ENCODE peak calls at places on chromosome 14, in seven cellular contexts. L is AG08395; X is left colon; G is CD8-positive, alpha-beta memory T cell; T is A172; F is NCI-H2171; C is HCT116. J is an unnamed sample.
A peak's percentile ranks its signal among the peaks of the same experiment; 100 is the strongest.

GRCh38 chr14:28676481-28676880 is 90.1 kb upstream of the FOXG1 start:
- DNase-seq in F (no peak), G (no peak), C (no peak), X (no peak), L (no peak), T (peak; percentile 24), J (no peak)

GRCh38 chr14:50037837-50038236 is 78.5 kb downstream of the VCPKMT start:
- DNase-seq in C (no peak), G (no peak), T (no peak), F (no peak), L (no peak), X (peak; percentile 27), J (no peak)

GRCh38 chr14:100715803-100716202 is 10.9 kb upstream of the DLK1 start:
- DNase-seq in T (no peak), F (no peak), C (no peak), X (no peak), L (no peak), G (no peak), J (no peak)

GRCh38 chr14:68682166-68683103 is 110.4 kb downstream of the ZFP36L1 start:
- DNase-seq in C (no peak), T (peak; percentile 92), F (no peak), L (peak; percentile 89), G (no peak), X (no peak), J (peak; percentile 84)

GRCh38 chr14:60196291-60196690 is 31.1 kb upstream of the DHRS7 start:
- DNase-seq in C (no peak), T (no peak), L (no peak), F (no peak), G (no peak), X (no peak), J (no peak)

GRCh38 chr14:58772814-58773620 is 135.3 kb downstream of the DACT1 start:
- DNase-seq in T (no peak), F (no peak), L (no peak), X (no peak), G (no peak), C (peak; percentile 12), J (no peak)

GRCh38 chr14:38616959-38617358 is 361.1 kb upstream of the CLEC14A start:
- DNase-seq in C (no peak), T (no peak), G (no peak), L (no peak), F (no peak), X (no peak), J (no peak)

GRCh38 chr14:102694530-102695171 is 82.6 kb upstream of the TRAF3 start:
- DNase-seq in F (peak; percentile 90), C (peak; percentile 48), X (peak; percentile 64), G (peak; percentile 19), L (peak; percentile 78), T (peak; percentile 42), J (peak; percentile 80)

GRCh38 chr14:23306113-23306411 is 571 bp upstream of the BCL2L2 start:
- DNase-seq in T (no peak), G (no peak), F (no peak), L (no peak), X (no peak), C (no peak), J (no peak)

GRCh38 chr14:77116194-77116817 is 18.2 kb downstream of the CIPC start:
- DNase-seq in F (no peak), L (no peak), T (no peak), G (no peak), C (no peak), X (no peak), J (no peak)

GRCh38 chr14:96631621-96632362 is 129.6 kb downstream of the PAPOLA start:
- DNase-seq in G (no peak), C (no peak), X (no peak), L (no peak), F (no peak), T (no peak), J (no peak)

GRCh38 chr14:104370256-104370870 is 209.2 kb upstream of the C14orf180 start:
- DNase-seq in L (no peak), X (peak; percentile 34), C (peak; percentile 10), T (no peak), G (no peak), F (peak; percentile 6), J (no peak)

GRCh38 chr14:61483477-61483876 is 162.1 kb downstream of the PRKCH start:
- DNase-seq in T (no peak), L (no peak), G (no peak), C (no peak), X (no peak), F (no peak), J (no peak)

GRCh38 chr14:32629146-32629545 is 300.0 kb downstream of the AKAP6 start:
- DNase-seq in T (no peak), L (no peak), C (no peak), G (no peak), X (no peak), F (no peak), J (no peak)

GRCh38 chr14:105201928-105202513 is 20.9 kb upstream of the NUDT14 start:
- DNase-seq in C (no peak), T (no peak), L (no peak), G (no peak), F (no peak), X (no peak), J (no peak)

GRCh38 chr14:69002069-69002468 is 23.0 kb upstream of the ACTN1 start:
- DNase-seq in T (peak; percentile 21), G (no peak), L (peak; percentile 29), X (peak; percentile 26), F (no peak), C (no peak), J (no peak)

GRCh38 chr14:76975051-76975450 is 53.5 kb downstream of the IRF2BPL start:
- DNase-seq in T (no peak), G (no peak), L (no peak), C (no peak), X (no peak), F (no peak), J (no peak)

GRCh38 chr14:67480011-67480410 is 8.5 kb downstream of the TMEM229B start:
- DNase-seq in L (no peak), G (no peak), F (peak; percentile 44), T (no peak), C (no peak), X (no peak), J (no peak)

GRCh38 chr14:100159107-100159864 is at the start of gene DEGS2:
- DNase-seq in X (peak; percentile 85), L (no peak), C (no peak), G (peak; percentile 34), T (no peak), F (peak; percentile 79), J (no peak)

GRCh38 chr14:76761198-76761848 is at the start of gene VASH1:
- DNase-seq in X (peak; percentile 64), L (peak; percentile 89), C (peak; percentile 15), F (peak; percentile 49), G (no peak), T (peak; percentile 22), J (no peak)

GRCh38 chr14:50044040-50044651 is 72.2 kb downstream of the VCPKMT start:
- DNase-seq in F (no peak), X (no peak), L (no peak), T (no peak), G (no peak), C (no peak), J (no peak)

GRCh38 chr14:104437703-104438102 is 141.9 kb upstream of the C14orf180 start:
- DNase-seq in C (no peak), L (no peak), F (no peak), X (no peak), T (no peak), G (no peak), J (no peak)

GRCh38 chr14:53306267-53306721 is 153.2 kb upstream of the DDHD1 start:
- DNase-seq in F (peak; percentile 12), X (peak; percentile 32), T (peak; percentile 42), G (peak; percentile 2), C (peak; percentile 28), L (peak; percentile 66), J (peak; percentile 10)

GRCh38 chr14:104366931-104367810 is 212.4 kb upstream of the C14orf180 start:
- DNase-seq in X (no peak), G (no peak), T (no peak), L (no peak), F (no peak), C (no peak), J (no peak)